ENCODE peak calls at places on chromosomes 5 and 9, in five cellular contexts. H is stimulated activated CD8-positive, alpha-beta memory T cell treated with anti-CD3 and anti-CD28 coated beads, Interleukin-12 subunit alpha, Interleukin-12 subunit beta, amount 100 ng/mL, for 1 hour; O is fibroblast of the conjunctiva; P is EL; A is left ventricle myocardium inferior. K is an unnamed sample.

GRCh38 chr5:80503641-80504040 is 15.7 kb downstream of the FAM151B start:
- DNase-seq in H (no peak), O (no peak), P (no peak), A (no peak), K (no peak)

GRCh38 chr9:112091805-112092204 is 83.3 kb downstream of the SUSD1 start:
- DNase-seq in H (no peak), O (no peak), P (peak; percentile 10), A (no peak), K (peak; percentile 39)

GRCh38 chr5:159650803-159651202 is 265.5 kb upstream of the ADRA1B start:
- DNase-seq in H (no peak), O (no peak), P (no peak), A (no peak), K (peak; percentile 24)

GRCh38 chr5:163908253-163908652 is 402.8 kb downstream of the MAT2B start:
- DNase-seq in H (no peak), O (no peak), P (no peak), A (no peak), K (no peak)

GRCh38 chr9:136178061-136178772 is 26.7 kb downstream of the LHX3 start:
- DNase-seq in H (no peak), O (no peak), P (no peak), A (no peak), K (no peak)

GRCh38 chr9:98357921-98358535 is 102.6 kb upstream of the TBC1D2 start:
- DNase-seq in H (no peak), O (no peak), P (peak; percentile 70), A (no peak), K (peak; percentile 90)

GRCh38 chr9:93818795-93819472 is 136.2 kb downstream of the BARX1 start:
- DNase-seq in H (no peak), O (no peak), P (no peak), A (no peak), K (no peak)

GRCh38 chr9:126719677-126720435 is 85.0 kb upstream of the ZBTB43 start:
- DNase-seq in H (peak; percentile 86), O (no peak), P (peak; percentile 70), A (peak; percentile 66), K (peak; percentile 94)

GRCh38 chr9:100099722-100100042 is 639 bp downstream of the INVS start:
- DNase-seq in H (no peak), O (no peak), P (no peak), A (no peak), K (no peak)

GRCh38 chr9:29730096-29730621 is 2156.9 kb upstream of the C9orf72 start:
- DNase-seq in H (no peak), O (no peak), P (no peak), A (no peak), K (no peak)

GRCh38 chr9:29393064-29393463 is 1819.8 kb upstream of the C9orf72 start:
- DNase-seq in H (no peak), O (no peak), P (peak; percentile 19), A (no peak), K (no peak)

GRCh38 chr9:134724231-134724911 is 82.8 kb downstream of the COL5A1 start:
- DNase-seq in H (no peak), O (no peak), P (peak; percentile 55), A (peak; percentile 55), K (no peak)

GRCh38 chr5:137733922-137734695 is 1.8 kb downstream of the KLHL3 start:
- DNase-seq in H (no peak), O (no peak), P (no peak), A (no peak), K (no peak)

GRCh38 chr9:20355022-20355421 is 267.3 kb downstream of the MLLT3 start:
- DNase-seq in H (no peak), O (peak; percentile 72), P (peak; percentile 85), A (no peak), K (no peak)

GRCh38 chr5:41102341-41102740 is 31.2 kb upstream of the MROH2B start:
- DNase-seq in H (no peak), O (no peak), P (no peak), A (no peak), K (no peak)

GRCh38 chr5:178297751-178298150 is 65.1 kb upstream of the PHYKPL start:
- DNase-seq in H (no peak), O (no peak), P (no peak), A (no peak), K (no peak)

GRCh38 chr5:14447958-14448881 is 133.4 kb upstream of the OTULINL start:
- DNase-seq in H (no peak), O (peak; percentile 74), P (peak; percentile 57), A (peak; percentile 29), K (no peak)

GRCh38 chr5:151757233-151758140 is 944 bp downstream of the ATOX1 start:
- DNase-seq in H (no peak), O (no peak), P (no peak), A (no peak), K (no peak)

GRCh38 chr9:72428329-72428728 is 63.3 kb upstream of the ZFAND5 start:
- DNase-seq in H (no peak), O (no peak), P (peak; percentile 82), A (no peak), K (no peak)

GRCh38 chr5:56129288-56129687 is 103.8 kb downstream of the ANKRD55 start:
- DNase-seq in H (no peak), O (no peak), P (no peak), A (no peak), K (no peak)

GRCh38 chr5:85484982-85485574 is 1100.4 kb upstream of the EDIL3 start:
- DNase-seq in H (no peak), O (no peak), P (no peak), A (no peak), K (no peak)

GRCh38 chr9:74753650-74754049 is 134.1 kb downstream of the TRPM6 start:
- DNase-seq in H (no peak), O (no peak), P (no peak), A (no peak), K (no peak)

GRCh38 chr9:37902804-37903580 is 935 bp downstream of the SLC25A51 start:
- DNase-seq in H (no peak), O (no peak), P (peak; percentile 48), A (no peak), K (no peak)

GRCh38 chr9:81083821-81084512 is 605.4 kb downstream of the TLE1 start:
- DNase-seq in H (no peak), O (no peak), P (peak; percentile 75), A (no peak), K (no peak)

GRCh38 chr9:33239922-33240321 is at the start of gene SPINK4:
- DNase-seq in H (no peak), O (no peak), P (no peak), A (peak; percentile 25), K (no peak)

GRCh38 chr9:98241357-98242104 is 13.9 kb downstream of the TBC1D2 start:
- DNase-seq in H (no peak), O (no peak), P (no peak), A (no peak), K (no peak)

GRCh38 chr5:105903069-105903468 is 1767.7 kb downstream of the EFNA5 start:
- DNase-seq in H (no peak), O (no peak), P (no peak), A (no peak), K (no peak)

GRCh38 chr5:50727149-50727496 is 60.7 kb downstream of the PARP8 start:
- DNase-seq in H (no peak), O (no peak), P (peak; percentile 21), A (no peak), K (no peak)

GRCh38 chr5:36442352-36442751 is 140.7 kb upstream of the RANBP3L start:
- DNase-seq in H (no peak), O (no peak), P (no peak), A (no peak), K (no peak)

K was measured in esophagus muscularis mucosa.